ENCODE peak calls at places on chromosomes 5 and 9, in four cellular contexts. D, Q, S and A are unnamed samples.

GRCh38 chr9:91302831-91303230 is 58.9 kb downstream of the AUH start:
- DNase-seq in Q (no peak), D (no peak), S (no peak), A (peak)

GRCh38 chr9:134364391-134365114 is 38.3 kb downstream of the RXRA start:
- DNase-seq in S (no peak), D (no peak), Q (no peak), A (no peak)

GRCh38 chr9:81575976-81576375 is 113.4 kb downstream of the TLE1 start:
- DNase-seq in Q (no peak), D (no peak), S (no peak), A (no peak)

GRCh38 chr9:137480686-137481683 is 21.9 kb upstream of the NSMF start:
- DNase-seq in D (no peak), Q (no peak), S (no peak), A (no peak)

GRCh38 chr5:149853019-149853648 is 91.5 kb downstream of the PDE6A start:
- DNase-seq in D (peak), Q (no peak), S (peak), A (peak)

GRCh38 chr5:86461169-86461956 is 156.4 kb upstream of the COX7C start:
- DNase-seq in S (no peak), Q (no peak), D (no peak), A (no peak)

GRCh38 chr9:123927625-123928308 is 2.2 kb downstream of the DENND1A start:
- DNase-seq in D (no peak), Q (peak), S (no peak), A (peak)

GRCh38 chr5:74336286-74336685 is 304.2 kb downstream of the ENC1 start:
- DNase-seq in S (no peak), D (no peak), Q (no peak), A (no peak)

GRCh38 chr5:174188300-174188699 is 142.8 kb downstream of the NSG2 start:
- DNase-seq in S (no peak), Q (no peak), D (no peak), A (no peak)

GRCh38 chr9:107491081-107492053 is 1.8 kb upstream of the KLF4 start:
- DNase-seq in Q (no peak), S (no peak), D (no peak), A (no peak)

GRCh38 chr5:138230261-138230660 is 17.1 kb upstream of the CDC23 start:
- DNase-seq in Q (no peak), D (no peak), S (no peak), A (no peak)

GRCh38 chr9:138060365-138060764 is 182.8 kb downstream of the CACNA1B start:
- DNase-seq in S (no peak), D (no peak), Q (no peak), A (no peak)

GRCh38 chr5:171862624-171863023 is 77.0 kb downstream of the SMIM23 start:
- DNase-seq in Q (no peak), D (no peak), S (no peak), A (no peak)

GRCh38 chr5:171867786-171868185 is 82.2 kb downstream of the SMIM23 start:
- DNase-seq in S (no peak), Q (no peak), D (no peak), A (no peak)

GRCh38 chr5:171863928-171864327 is 78.3 kb downstream of the SMIM23 start:
- DNase-seq in Q (no peak), D (no peak), S (no peak), A (no peak)

GRCh38 chr5:171868236-171868635 is 82.6 kb downstream of the SMIM23 start:
- DNase-seq in D (no peak), Q (no peak), S (no peak), A (no peak)

GRCh38 chr5:171865431-171865830 is 79.8 kb downstream of the SMIM23 start:
- DNase-seq in D (no peak), Q (no peak), S (no peak), A (no peak)
- TF ChIP-seq SPI1 in D (no peak), Q (no peak), S (no peak), A (no peak)

GRCh38 chr9:132670816-132671371 is 630 bp downstream of the GTF3C4 start:
- DNase-seq in D (peak), Q (no peak), S (peak), A (peak)
- TF ChIP-seq POLR2AphosphoS5 in D (no peak), Q (no peak), S (no peak), A (no peak)

GRCh38 chr9:77218612-77219011 is 41.3 kb downstream of the VPS13A start:
- DNase-seq in Q (no peak), D (no peak), S (no peak), A (no peak)

GRCh38 chr9:77215874-77216273 is 38.5 kb downstream of the VPS13A start:
- DNase-seq in Q (no peak), D (no peak), S (no peak), A (no peak)

GRCh38 chr9:77224750-77225312 is 47.5 kb downstream of the VPS13A start:
- DNase-seq in S (no peak), D (no peak), Q (no peak), A (no peak)

DNA sequence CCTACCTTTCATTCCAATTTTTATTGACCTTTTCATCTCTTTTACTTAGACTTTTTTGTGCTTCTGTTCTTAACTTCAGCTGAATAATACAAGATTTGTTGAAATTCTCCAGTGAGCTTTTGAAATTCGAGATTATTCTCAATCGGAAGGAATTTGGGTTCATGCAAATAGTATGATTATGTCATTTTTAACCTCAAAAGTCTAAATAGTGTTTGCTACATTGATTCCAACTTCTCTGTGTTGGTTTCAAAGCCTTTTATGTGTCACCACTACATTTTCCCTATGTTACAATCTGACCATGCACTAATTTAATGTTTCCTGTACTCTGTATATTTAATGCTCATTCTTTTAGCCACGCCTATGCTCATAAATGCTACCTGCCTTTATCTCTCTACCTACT is 44.1 kb downstream of the VPS13A start:
- DNase-seq in D (no peak), Q (no peak), S (no peak), A (no peak)
- TF ChIP-seq SPI1 in D (no peak), Q (no peak), S (no peak), A (no peak)

DNA sequence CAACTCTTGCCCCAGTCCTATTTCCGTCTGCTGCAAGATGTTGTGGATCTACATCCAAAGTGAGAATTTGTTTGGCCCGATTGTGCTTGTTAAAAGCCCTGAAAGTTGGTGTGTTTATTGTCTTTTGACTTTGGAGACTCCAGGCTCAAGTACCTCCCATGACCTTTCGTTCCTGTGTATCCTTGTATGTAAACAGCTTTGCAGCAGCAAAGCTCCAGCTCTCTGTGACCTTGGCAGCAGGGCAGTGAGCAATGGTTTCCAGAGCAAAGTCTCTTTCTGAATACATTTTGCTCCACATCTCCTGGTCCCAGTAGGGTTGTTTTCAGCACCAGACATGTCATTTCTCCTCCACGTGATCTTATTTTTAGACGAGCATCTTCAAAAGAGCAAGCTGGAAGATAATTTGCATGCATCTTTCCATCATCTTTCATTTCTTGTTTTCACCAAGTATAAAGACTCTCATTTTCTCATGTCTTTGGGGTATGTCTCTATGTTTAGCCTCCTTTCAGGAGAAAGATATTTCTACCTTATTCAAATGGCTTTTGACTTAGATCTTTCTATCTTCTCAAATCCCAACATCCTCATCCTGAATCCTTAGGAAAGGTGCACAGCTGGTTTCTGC is 68.1 kb upstream of the ERCC6L2 start:
- DNase-seq in Q (no peak), D (no peak), S (no peak), A (no peak)
- TF ChIP-seq POLR2AphosphoS5 in Q (no peak), D (no peak), S (no peak), A (no peak)

GRCh38 chr9:131021785-131022184 is 12.8 kb downstream of the LAMC3 start:
- DNase-seq in S (no peak), Q (no peak), D (no peak), A (no peak)

GRCh38 chr9:131020862-131021261 is 11.9 kb downstream of the LAMC3 start:
- DNase-seq in S (no peak), Q (no peak), D (no peak), A (no peak)

GRCh38 chr9:131018621-131019020 is 9.6 kb downstream of the LAMC3 start:
- DNase-seq in S (no peak), D (no peak), Q (no peak), A (no peak)

GRCh38 chr9:131019387-131020239 is 10.6 kb downstream of the LAMC3 start:
- DNase-seq in Q (no peak), D (peak), S (no peak), A (no peak)

DNA sequence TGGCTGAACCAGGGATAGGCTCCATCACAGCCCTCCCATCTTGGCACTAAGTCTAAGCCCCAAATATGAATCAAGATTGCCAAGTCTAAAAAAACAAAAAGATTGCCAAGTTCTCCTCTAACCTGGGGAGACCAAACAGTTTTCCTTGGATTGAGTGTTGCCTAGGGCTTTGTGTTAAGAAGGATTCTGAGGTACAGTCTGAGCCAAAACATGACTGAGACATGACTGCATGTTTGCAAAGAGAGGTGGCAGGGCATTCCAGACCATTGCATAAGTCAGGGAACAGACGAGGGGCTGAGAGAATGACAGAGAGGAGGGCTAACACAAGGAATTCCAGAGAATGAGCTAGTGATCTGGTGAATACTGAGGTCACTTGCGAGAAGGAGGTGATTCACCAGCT is 11.4 kb downstream of the LAMC3 start:
- DNase-seq in S (no peak), Q (no peak), D (peak), A (no peak)
- TF ChIP-seq SPI1 in S (no peak), Q (no peak), D (no peak), A (no peak)

GRCh38 chr9:35790385-35791291 is 753 bp upstream of the NPR2 start:
- DNase-seq in Q (no peak), S (peak), D (peak), A (peak)
- TF ChIP-seq POLR2AphosphoS5 in Q (no peak), S (no peak), D (no peak), A (no peak)

DNA sequence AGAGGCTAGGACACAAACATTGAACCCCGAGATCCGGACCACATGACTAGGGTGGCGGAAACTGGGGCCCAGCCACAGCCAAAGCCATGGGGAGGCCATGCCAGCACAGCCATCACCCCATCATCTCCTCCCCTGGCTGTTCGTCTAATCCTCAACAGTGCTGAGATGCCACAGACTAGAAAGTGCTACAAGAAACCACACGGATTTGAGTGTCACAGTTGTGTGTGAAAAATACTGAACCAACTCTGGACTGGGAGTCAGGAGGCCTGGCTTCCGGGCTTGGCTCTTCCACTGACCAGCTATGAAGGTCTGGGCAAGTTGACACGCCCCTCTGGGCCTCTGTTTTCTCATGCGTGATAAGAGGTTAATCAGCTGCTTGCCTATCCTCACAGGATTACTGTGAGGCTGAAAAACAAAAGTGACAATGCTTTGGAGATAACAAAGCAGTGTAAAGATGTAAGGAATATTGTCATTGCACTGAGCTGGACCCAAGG is 38.8 kb upstream of the SHB start:
- DNase-seq in D (peak), Q (no peak), S (no peak), A (no peak)
- TF ChIP-seq SPI1 in D (no peak), Q (no peak), S (no peak), A (no peak)

DNA sequence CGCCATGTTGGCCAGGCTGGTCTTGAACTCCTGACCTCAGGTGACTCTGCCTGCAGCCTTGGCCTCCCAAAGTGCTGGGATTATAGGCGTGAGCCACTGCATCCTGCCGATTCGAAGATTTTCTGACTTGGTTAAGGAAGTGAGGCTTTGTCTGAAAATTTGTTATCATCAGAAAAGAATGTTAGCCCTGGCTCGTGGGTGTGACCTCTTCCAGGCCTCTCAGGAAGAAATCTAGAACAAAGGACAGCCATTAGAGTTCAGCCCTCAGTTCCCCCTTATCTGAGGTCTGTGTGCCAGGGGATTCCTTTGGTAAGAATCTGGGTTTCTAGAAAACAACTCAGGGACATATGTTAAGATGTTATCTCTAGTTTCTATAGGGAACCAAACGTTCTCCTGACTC is 6.2 kb downstream of the OR2S2 start:
- DNase-seq in S (no peak), Q (no peak), D (no peak), A (no peak)
- TF ChIP-seq POLR2AphosphoS5 in S (no peak), Q (no peak), D (no peak), A (no peak)

DNA sequence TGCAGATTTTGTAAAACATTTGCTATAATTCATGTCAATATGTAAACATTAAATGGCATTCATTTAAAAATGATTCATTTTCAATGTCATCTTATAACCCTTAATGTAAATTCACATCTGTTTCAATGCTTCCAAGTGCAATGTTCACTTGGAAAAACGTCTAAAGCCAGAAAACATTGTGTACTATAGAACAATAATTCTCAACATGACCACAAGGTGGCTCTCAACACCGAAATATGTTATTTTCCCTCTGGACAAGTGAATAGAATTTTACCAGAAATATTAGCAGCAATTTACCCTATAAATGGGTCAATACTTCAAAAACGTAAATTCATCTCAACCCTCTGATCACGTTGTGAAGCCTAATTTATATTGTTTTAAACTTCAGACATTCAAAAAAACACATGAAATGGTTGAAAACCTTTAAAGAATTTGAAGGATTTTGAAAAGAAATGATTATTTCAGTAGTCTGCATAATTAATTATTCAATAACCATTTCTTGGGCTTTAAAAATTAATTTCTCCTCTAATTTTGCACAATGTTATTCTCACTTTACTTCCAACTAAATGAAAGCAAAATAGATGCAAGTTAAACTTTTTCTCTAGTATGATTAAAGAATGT is 11.0 kb downstream of the CDH10 start:
- DNase-seq in S (no peak), Q (no peak), D (peak), A (no peak)
- TF ChIP-seq SPI1 in S (no peak), Q (no peak), D (no peak), A (no peak)